ENCODE peak calls at places on chromosomes 4 and X, in four cellular contexts. One of them, this sample, is unnamed. For H3K4me1, the result is how much of the 10 kb centered on the place peaks cover.

GRCh38 chrX:31228415-31228832 is 156.6 kb upstream of the FTHL17 start:
- DNase-seq in CD8-positive, alpha-beta memory T cell: no peak
- DNase-seq in body of pancreas: peak
- DNase-seq in SK-N-SH: no peak
- DNase-seq in this sample: no peak

GRCh38 chr4:80989921-80990544 is 40.5 kb upstream of the BMP3 start:
- DNase-seq in body of pancreas: peak
- DNase-seq in CD8-positive, alpha-beta memory T cell: peak
- DNase-seq in SK-N-SH: peak
- DNase-seq in this sample: no peak

GRCh38 chrX:118199997-118200396 is 83.4 kb upstream of the KLHL13 start:
- DNase-seq in SK-N-SH: no peak
- DNase-seq in CD8-positive, alpha-beta memory T cell: no peak
- DNase-seq in body of pancreas: peak
- DNase-seq in this sample: no peak

GRCh38 chrX:7270018-7270417 is 122.1 kb upstream of the PUDP start:
- DNase-seq in body of pancreas: no peak
- DNase-seq in SK-N-SH: no peak
- DNase-seq in CD8-positive, alpha-beta memory T cell: no peak
- DNase-seq in this sample: no peak

GRCh38 chrX:7198499-7198898 is 50.5 kb upstream of the PUDP start:
- DNase-seq in CD8-positive, alpha-beta memory T cell: no peak
- DNase-seq in SK-N-SH: no peak
- DNase-seq in body of pancreas: no peak
- DNase-seq in this sample: no peak

GRCh38 chr4:87060957-87061356 is 126.1 kb downstream of the AFF1 start:
- DNase-seq in body of pancreas: no peak
- DNase-seq in CD8-positive, alpha-beta memory T cell: no peak
- DNase-seq in SK-N-SH: no peak
- DNase-seq in this sample: no peak

GRCh38 chr4:113024373-113024772 is 25.1 kb upstream of the ANK2 start:
- DNase-seq in CD8-positive, alpha-beta memory T cell: no peak
- DNase-seq in body of pancreas: no peak
- DNase-seq in SK-N-SH: no peak
- DNase-seq in this sample: no peak

GRCh38 chrX:151082077-151082948 is 94.1 kb upstream of the GPR50 start:
- DNase-seq in CD8-positive, alpha-beta memory T cell: peak
- DNase-seq in body of pancreas: peak
- DNase-seq in SK-N-SH: peak
- DNase-seq in this sample: peak

GRCh38 chr4:57109530-57109846 is 697 bp downstream of the IGFBP7 start:
- DNase-seq in CD8-positive, alpha-beta memory T cell: no peak
- DNase-seq in SK-N-SH: no peak
- DNase-seq in body of pancreas: no peak
- DNase-seq in this sample: no peak

GRCh38 chr4:66298596-66298995 is 628.3 kb upstream of the EPHA5 start:
- DNase-seq in CD8-positive, alpha-beta memory T cell: no peak
- DNase-seq in body of pancreas: no peak
- DNase-seq in SK-N-SH: no peak
- DNase-seq in this sample: no peak

GRCh38 chr4:18167831-18168230 is 146.3 kb upstream of the LCORL start:
- DNase-seq in body of pancreas: no peak
- DNase-seq in CD8-positive, alpha-beta memory T cell: no peak
- DNase-seq in SK-N-SH: no peak
- DNase-seq in this sample: no peak

GRCh38 chrX:119041175-119041574 is 31.6 kb upstream of the CT47C1 start:
- DNase-seq in CD8-positive, alpha-beta memory T cell: no peak
- DNase-seq in SK-N-SH: no peak
- DNase-seq in body of pancreas: peak
- DNase-seq in this sample: no peak

GRCh38 chrX:4547218-4547836 is 833.9 kb upstream of the PRKX start:
- DNase-seq in SK-N-SH: peak
- DNase-seq in body of pancreas: peak
- DNase-seq in CD8-positive, alpha-beta memory T cell: peak
- DNase-seq in this sample: peak

GRCh38 chr4:105624530-105624929 is 72.1 kb downstream of the ARHGEF38 start:
- DNase-seq in body of pancreas: peak
- DNase-seq in SK-N-SH: no peak
- DNase-seq in CD8-positive, alpha-beta memory T cell: no peak
- DNase-seq in this sample: peak

GRCh38 chrX:2423293-2423692 is 77.5 kb downstream of the DHRSX start:
- DNase-seq in CD8-positive, alpha-beta memory T cell: no peak
- DNase-seq in body of pancreas: no peak
- DNase-seq in SK-N-SH: no peak
- DNase-seq in this sample: no peak

GRCh38 chr4:152363086-152363485 is 172.8 kb downstream of the FBXW7 start:
- DNase-seq in body of pancreas: no peak
- DNase-seq in CD8-positive, alpha-beta memory T cell: no peak
- DNase-seq in SK-N-SH: no peak
- DNase-seq in this sample: no peak

GRCh38 chrX:134512566-134512965 is 52.6 kb downstream of the HPRT1 start:
- DNase-seq in CD8-positive, alpha-beta memory T cell: no peak
- DNase-seq in SK-N-SH: no peak
- DNase-seq in body of pancreas: no peak
- DNase-seq in this sample: no peak

GRCh38 chr4:152106781-152107321 is 346.0 kb upstream of the GATB start:
- DNase-seq in CD8-positive, alpha-beta memory T cell: no peak
- DNase-seq in SK-N-SH: no peak
- DNase-seq in body of pancreas: no peak
- DNase-seq in this sample: no peak

GRCh38 chr4:26787461-26788340 is 72.9 kb upstream of the STIM2 start:
- DNase-seq in SK-N-SH: no peak
- DNase-seq in body of pancreas: peak
- DNase-seq in CD8-positive, alpha-beta memory T cell: peak
- DNase-seq in this sample: peak

GRCh38 chr4:22962186-22962786 is 269.5 kb downstream of the GBA3 start:
- DNase-seq in body of pancreas: peak
- DNase-seq in SK-N-SH: no peak
- DNase-seq in CD8-positive, alpha-beta memory T cell: no peak
- DNase-seq in this sample: no peak

GRCh38 chr4:57065730-57066482 is 44.3 kb downstream of the IGFBP7 start:
- DNase-seq in SK-N-SH: no peak
- DNase-seq in CD8-positive, alpha-beta memory T cell: no peak
- DNase-seq in body of pancreas: no peak
- DNase-seq in this sample: no peak

GRCh38 chr4:1008840-1009646 is 2.4 kb upstream of the FGFRL1 start:
- DNase-seq in SK-N-SH: no peak
- DNase-seq in body of pancreas: peak
- DNase-seq in CD8-positive, alpha-beta memory T cell: peak
- DNase-seq in this sample: peak

GRCh38 chr4:788636-789297 is 37.2 kb downstream of the CPLX1 start:
- DNase-seq in body of pancreas: no peak
- DNase-seq in SK-N-SH: peak
- DNase-seq in CD8-positive, alpha-beta memory T cell: no peak
- DNase-seq in this sample: no peak

GRCh38 chrX:38558681-38559080 is 2.7 kb upstream of the TSPAN7 start:
- DNase-seq in SK-N-SH: no peak
- DNase-seq in CD8-positive, alpha-beta memory T cell: no peak
- DNase-seq in body of pancreas: no peak
- DNase-seq in this sample: no peak

GRCh38 chr4:123559955-123560669 is 163.5 kb downstream of the SPRY1 start:
- DNase-seq in CD8-positive, alpha-beta memory T cell: no peak
- DNase-seq in body of pancreas: no peak
- DNase-seq in SK-N-SH: no peak
- DNase-seq in this sample: no peak

GRCh38 chr4:118680808-118681207 is 4.4 kb upstream of the METTL14 start:
- DNase-seq in CD8-positive, alpha-beta memory T cell: no peak
- DNase-seq in SK-N-SH: no peak
- DNase-seq in body of pancreas: no peak
- DNase-seq in this sample: no peak

GRCh38 chr4:152398060-152398459 is 137.8 kb downstream of the FBXW7 start:
- DNase-seq in SK-N-SH: peak
- DNase-seq in CD8-positive, alpha-beta memory T cell: no peak
- DNase-seq in body of pancreas: no peak
- DNase-seq in this sample: no peak

GRCh38 chr4:146132445-146132844 is 43.1 kb upstream of the LSM6 start:
- DNase-seq in CD8-positive, alpha-beta memory T cell: no peak
- DNase-seq in body of pancreas: no peak
- DNase-seq in SK-N-SH: no peak
- DNase-seq in this sample: no peak

GRCh38 chr4:40656221-40656863 is 26.7 kb upstream of the RBM47 start:
- DNase-seq in SK-N-SH: no peak
- DNase-seq in CD8-positive, alpha-beta memory T cell: no peak
- DNase-seq in body of pancreas: no peak
- DNase-seq in this sample: no peak

DNA sequence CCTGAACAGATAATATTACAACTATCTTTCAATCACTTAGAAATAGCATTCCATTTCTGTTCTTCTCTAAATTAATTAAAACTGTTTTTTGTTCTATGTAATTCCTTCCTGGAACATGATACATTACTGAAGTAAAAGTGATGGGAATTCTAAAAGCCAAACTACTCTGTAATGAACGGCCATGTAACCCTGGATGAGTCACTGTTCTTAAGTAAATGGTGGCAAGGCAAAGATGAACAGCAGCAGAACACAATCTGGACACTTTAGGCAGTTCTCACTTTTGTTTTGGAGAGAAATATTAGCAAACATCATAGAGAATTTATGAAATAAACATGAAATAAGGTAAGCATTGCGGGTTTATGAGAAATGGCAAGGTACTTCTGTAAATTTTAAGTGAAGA is 1.2 kb upstream of the GPR82 start:
- DNase-seq in SK-N-SH: no peak
- DNase-seq in CD8-positive, alpha-beta memory T cell: no peak
- DNase-seq in body of pancreas: no peak
- DNase-seq in this sample: no peak
- H3K4me1 ChIP-seq in SK-N-SH: under half
- H3K4me1 ChIP-seq in CD8-positive, alpha-beta memory T cell: under half
- H3K4me1 ChIP-seq in body of pancreas: under half
- H3K4me1 ChIP-seq in this sample: under half

DNA sequence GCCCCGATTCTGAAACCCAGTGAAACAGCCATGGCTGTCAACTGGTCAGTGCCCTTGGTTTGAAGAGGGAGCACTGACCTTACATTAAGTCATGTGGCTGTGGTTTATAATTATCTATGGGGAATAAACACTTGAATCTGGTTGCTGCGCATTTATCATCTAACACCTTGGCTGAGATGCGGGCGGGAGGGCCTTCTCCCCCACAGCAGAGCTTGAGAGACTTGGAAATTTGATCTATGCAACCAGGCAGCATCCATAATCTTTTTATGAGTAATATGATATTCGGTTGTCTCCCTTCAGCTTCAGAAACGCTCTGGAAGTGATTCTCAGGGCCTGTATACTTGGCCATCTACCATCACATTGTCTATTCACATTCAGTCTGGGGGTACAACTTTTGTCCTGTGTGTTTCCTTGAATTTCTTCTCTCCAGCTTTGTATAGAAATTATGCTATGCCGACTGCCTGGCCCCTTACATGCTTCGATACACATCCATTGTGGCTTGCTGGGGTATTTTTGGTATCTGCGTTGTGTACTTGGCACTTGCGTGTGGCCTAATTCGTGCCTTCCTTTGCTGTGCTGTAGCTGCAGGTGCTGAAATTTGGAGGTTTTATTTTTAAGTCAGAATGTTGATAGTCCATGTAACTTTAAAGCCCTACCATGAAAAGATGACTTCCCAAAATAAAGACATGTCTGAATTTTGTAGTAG is 321.6 kb downstream of the ARHGAP10 start:
- DNase-seq in SK-N-SH: no peak
- DNase-seq in body of pancreas: no peak
- DNase-seq in CD8-positive, alpha-beta memory T cell: no peak
- DNase-seq in this sample: peak
- H3K4me1 ChIP-seq in SK-N-SH: under half
- H3K4me1 ChIP-seq in body of pancreas: under half
- H3K4me1 ChIP-seq in CD8-positive, alpha-beta memory T cell: half or more
- H3K4me1 ChIP-seq in this sample: under half

GRCh38 chr4:76278583-76278982 is 27.1 kb downstream of the FAM47E start:
- DNase-seq in body of pancreas: no peak
- DNase-seq in CD8-positive, alpha-beta memory T cell: no peak
- DNase-seq in SK-N-SH: no peak
- DNase-seq in this sample: no peak

GRCh38 chr4:76277667-76278066 is 26.1 kb downstream of the FAM47E start:
- DNase-seq in body of pancreas: no peak
- DNase-seq in CD8-positive, alpha-beta memory T cell: no peak
- DNase-seq in SK-N-SH: no peak
- DNase-seq in this sample: no peak

GRCh38 chr4:76275486-76276126 is 24.1 kb downstream of the FAM47E start:
- DNase-seq in CD8-positive, alpha-beta memory T cell: no peak
- DNase-seq in SK-N-SH: no peak
- DNase-seq in body of pancreas: no peak
- DNase-seq in this sample: no peak

GRCh38 chr4:76279462-76279861 is 27.1 kb upstream of the STBD1 start:
- DNase-seq in SK-N-SH: no peak
- DNase-seq in body of pancreas: no peak
- DNase-seq in CD8-positive, alpha-beta memory T cell: no peak
- DNase-seq in this sample: no peak

DNA sequence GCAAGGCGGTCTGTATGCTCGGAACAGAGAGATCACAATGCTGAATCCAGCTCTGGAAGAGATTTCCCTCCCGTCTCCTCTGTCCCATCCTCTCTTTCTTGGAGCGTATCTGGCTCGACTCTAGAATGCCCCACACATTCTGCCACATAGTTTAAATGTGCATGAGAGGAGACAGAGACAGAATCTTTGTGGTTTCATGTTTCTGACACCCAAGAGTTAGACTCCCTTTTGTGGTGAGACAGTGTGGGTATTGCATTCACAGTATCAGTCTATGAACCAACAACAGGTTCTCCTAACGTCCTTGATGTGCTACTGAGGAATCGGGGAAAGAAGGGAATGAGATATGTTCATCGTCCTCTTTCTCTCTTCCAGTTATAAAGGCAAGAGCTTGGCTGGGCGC is 25.3 kb downstream of the FAM47E start:
- DNase-seq in SK-N-SH: no peak
- DNase-seq in CD8-positive, alpha-beta memory T cell: no peak
- DNase-seq in body of pancreas: no peak
- DNase-seq in this sample: no peak
- H3K4me1 ChIP-seq in SK-N-SH: under half
- H3K4me1 ChIP-seq in CD8-positive, alpha-beta memory T cell: under half
- H3K4me1 ChIP-seq in body of pancreas: under half
- H3K4me1 ChIP-seq in this sample: under half

DNA sequence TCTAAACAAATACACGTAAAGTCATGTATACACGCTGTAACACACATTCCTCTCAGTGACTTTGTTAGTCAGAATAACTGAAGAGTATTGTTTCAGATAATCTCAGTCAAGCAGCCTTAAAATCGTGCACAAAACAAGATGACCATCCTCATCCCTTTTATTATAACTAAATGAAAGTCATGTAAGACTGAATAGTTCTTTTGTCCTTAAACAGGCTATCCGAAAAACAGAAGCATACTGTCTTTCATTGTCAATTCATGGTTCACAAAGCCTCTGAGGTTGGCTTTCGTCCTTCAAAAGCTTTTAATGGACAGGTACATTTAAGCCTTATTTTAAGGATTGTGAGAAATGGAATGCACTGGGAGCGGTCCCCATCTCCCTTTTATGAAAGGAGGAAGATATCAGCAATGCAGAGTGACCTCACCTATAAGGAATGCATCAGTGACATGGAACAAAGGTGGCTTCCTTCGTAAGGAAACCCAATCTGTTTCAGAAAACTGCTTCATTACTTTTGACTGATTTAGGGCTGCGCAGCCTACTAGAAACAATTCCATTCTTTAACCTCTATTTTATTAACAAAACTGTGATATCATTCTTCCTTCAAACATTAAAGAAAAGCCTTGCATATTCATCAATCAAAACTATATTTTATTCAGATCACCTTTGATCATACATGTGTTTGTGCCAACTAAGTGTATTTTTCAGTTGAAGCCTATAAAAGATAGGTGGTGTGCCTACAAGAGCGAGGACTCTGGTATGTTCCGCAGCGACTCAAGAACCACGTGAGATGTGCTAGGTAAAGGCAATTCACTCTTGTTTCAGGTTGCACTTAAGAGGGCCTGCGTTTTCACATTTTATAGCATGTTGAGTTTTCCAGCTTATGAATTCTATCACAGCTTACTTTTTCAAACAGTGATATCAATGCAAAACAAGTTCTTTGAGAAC is 19.2 kb downstream of the SH3RF1 start:
- DNase-seq in SK-N-SH: no peak
- DNase-seq in CD8-positive, alpha-beta memory T cell: no peak
- DNase-seq in body of pancreas: no peak
- DNase-seq in this sample: no peak
- H3K4me1 ChIP-seq in SK-N-SH: half or more
- H3K4me1 ChIP-seq in CD8-positive, alpha-beta memory T cell: under half
- H3K4me1 ChIP-seq in body of pancreas: half or more
- H3K4me1 ChIP-seq in this sample: under half

This sample was measured in right cardiac atrium.